ENCODE peak calls at places on chromosomes 2 and 18, in eight cellular contexts. K, T, Y, G, E, R, H and B are unnamed samples.
A peak's percentile ranks its signal among the peaks of the same experiment; 100 is the strongest.

GRCh38 chr2:1748176-1748740 is 3.9 kb upstream of the PXDN start:
- DNase-seq in K (no peak), T (no peak), Y (no peak), G (no peak), E (no peak), R (no peak), H (no peak), B (no peak)

GRCh38 chr2:203346624-203347023 is 18.4 kb downstream of the ABI2 start:
- DNase-seq in K (no peak), T (no peak), Y (no peak), G (no peak), E (no peak), R (no peak), H (no peak), B (no peak)

GRCh38 chr18:54251606-54252400 is 17.5 kb upstream of the POLI start:
- DNase-seq in K (no peak), T (no peak), Y (no peak), G (no peak), E (no peak), R (no peak), H (no peak), B (no peak)

GRCh38 chr2:128420131-128420530 is 101.5 kb upstream of the HS6ST1 start:
- DNase-seq in K (no peak), T (no peak), Y (no peak), G (no peak), E (no peak), R (no peak), H (no peak), B (no peak)

GRCh38 chr18:57542126-57542525 is 44.4 kb downstream of the FECH start:
- DNase-seq in K (no peak), T (no peak), Y (no peak), G (no peak), E (no peak), R (peak; percentile 29), H (no peak), B (no peak)

GRCh38 chr2:217671871-217672270 is 330.9 kb downstream of the TNS1 start:
- DNase-seq in K (no peak), T (no peak), Y (no peak), G (no peak), E (no peak), R (no peak), H (no peak), B (no peak)

GRCh38 chr2:193843675-193844074 is 1648.9 kb upstream of the TMEFF2 start:
- DNase-seq in K (no peak), T (no peak), Y (no peak), G (no peak), E (no peak), R (no peak), H (no peak), B (no peak)

GRCh38 chr2:236946871-236947270 is 138.8 kb upstream of the COPS8 start:
- DNase-seq in K (no peak), T (no peak), Y (no peak), G (no peak), E (no peak), R (no peak), H (no peak), B (no peak)

GRCh38 chr2:164737612-164738081 is 104.0 kb downstream of the COBLL1 start:
- DNase-seq in K (peak; percentile 61), T (peak; percentile 23), Y (peak; percentile 82), G (no peak), E (peak; percentile 59), R (peak; percentile 89), H (no peak), B (peak; percentile 73)

GRCh38 chr2:37647941-37648315 is 23.5 kb downstream of the CDC42EP3 start:
- DNase-seq in K (no peak), T (no peak), Y (no peak), G (no peak), E (no peak), R (no peak), H (no peak), B (no peak)

GRCh38 chr2:145484443-145485086 is 964.6 kb upstream of the ZEB2 start:
- DNase-seq in K (no peak), T (no peak), Y (no peak), G (peak; percentile 2), E (no peak), R (peak; percentile 57), H (no peak), B (no peak)

GRCh38 chr18:78423776-78424175 is 555.8 kb upstream of the SALL3 start:
- DNase-seq in K (no peak), T (no peak), Y (no peak), G (no peak), E (no peak), R (no peak), H (no peak), B (no peak)

GRCh38 chr18:78420116-78420515 is 559.5 kb upstream of the SALL3 start:
- DNase-seq in K (no peak), T (no peak), Y (no peak), G (no peak), E (no peak), R (no peak), H (no peak), B (no peak)

GRCh38 chr18:78422336-78422735 is 557.3 kb upstream of the SALL3 start:
- DNase-seq in K (no peak), T (no peak), Y (no peak), G (no peak), E (no peak), R (no peak), H (no peak), B (no peak)

GRCh38 chr18:78418379-78418778 is 561.2 kb upstream of the SALL3 start:
- DNase-seq in K (no peak), T (no peak), Y (no peak), G (no peak), E (no peak), R (no peak), H (no peak), B (no peak)

DNA sequence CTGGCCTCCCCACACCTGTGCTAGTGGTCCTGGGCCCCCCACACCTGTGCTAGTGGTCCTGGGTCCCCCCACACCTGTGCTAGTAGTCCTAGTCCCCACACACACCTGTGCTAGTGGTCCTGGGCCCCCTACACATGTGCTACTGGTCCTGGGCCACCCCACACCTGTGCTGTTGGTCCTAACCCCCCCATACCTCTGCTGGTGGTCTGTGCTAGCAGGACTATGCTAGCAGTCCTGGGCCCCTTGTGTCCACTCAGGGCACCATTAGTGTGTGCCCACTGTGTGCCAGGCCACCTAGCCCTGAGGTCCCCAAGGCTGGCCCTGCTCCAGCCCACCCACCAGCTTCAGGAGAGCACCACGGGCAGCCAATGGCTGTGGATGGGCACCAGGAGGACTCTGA is 558.2 kb upstream of the SALL3 start:
- DNase-seq in K (no peak), T (no peak), Y (no peak), G (no peak), E (no peak), R (no peak), H (no peak), B (no peak)
- H3K9me3 ChIP-seq in K (peaks cover 3% of the 10 kb centered on the region), T (no peaks in the 10 kb centered on the region), Y (no peaks in the 10 kb centered on the region), G (no peaks in the 10 kb centered on the region), E (no peaks in the 10 kb centered on the region), R (no peaks in the 10 kb centered on the region), H (no peaks in the 10 kb centered on the region), B (no peaks in the 10 kb centered on the region)

GRCh38 chr18:79680891-79681339 is 1.3 kb downstream of the CTDP1 start:
- DNase-seq in K (no peak), T (no peak), Y (no peak), G (no peak), E (no peak), R (no peak), H (no peak), B (no peak)
- H3K4me1 ChIP-seq in K (peaks cover 14% of the 10 kb centered on the region), T (peaks cover 14% of the 10 kb centered on the region), Y (peaks cover 48% of the 10 kb centered on the region), G (peaks cover 21% of the 10 kb centered on the region), E (peaks cover 27% of the 10 kb centered on the region), R (peaks cover 26% of the 10 kb centered on the region), H (peaks cover 69% of the 10 kb centered on the region), B (peaks cover 6% of the 10 kb centered on the region)

GRCh38 chr18:79899609-79900435 is 51.6 kb downstream of the SLC66A2 start:
- DNase-seq in K (no peak), T (peak; percentile 9), Y (no peak), G (no peak), E (no peak), R (no peak), H (peak; percentile 7), B (no peak)

GRCh38 chr18:79897940-79898625 is 53.4 kb downstream of the SLC66A2 start:
- DNase-seq in K (no peak), T (no peak), Y (no peak), G (no peak), E (no peak), R (no peak), H (no peak), B (no peak)

GRCh38 chr18:79896746-79897145 is 54.7 kb downstream of the SLC66A2 start:
- DNase-seq in K (no peak), T (no peak), Y (no peak), G (no peak), E (no peak), R (no peak), H (no peak), B (no peak)

GRCh38 chr18:79900610-79901570 is 50.6 kb downstream of the SLC66A2 start:
- DNase-seq in K (no peak), T (no peak), Y (no peak), G (no peak), E (no peak), R (no peak), H (peak; percentile 5), B (no peak)

DNA sequence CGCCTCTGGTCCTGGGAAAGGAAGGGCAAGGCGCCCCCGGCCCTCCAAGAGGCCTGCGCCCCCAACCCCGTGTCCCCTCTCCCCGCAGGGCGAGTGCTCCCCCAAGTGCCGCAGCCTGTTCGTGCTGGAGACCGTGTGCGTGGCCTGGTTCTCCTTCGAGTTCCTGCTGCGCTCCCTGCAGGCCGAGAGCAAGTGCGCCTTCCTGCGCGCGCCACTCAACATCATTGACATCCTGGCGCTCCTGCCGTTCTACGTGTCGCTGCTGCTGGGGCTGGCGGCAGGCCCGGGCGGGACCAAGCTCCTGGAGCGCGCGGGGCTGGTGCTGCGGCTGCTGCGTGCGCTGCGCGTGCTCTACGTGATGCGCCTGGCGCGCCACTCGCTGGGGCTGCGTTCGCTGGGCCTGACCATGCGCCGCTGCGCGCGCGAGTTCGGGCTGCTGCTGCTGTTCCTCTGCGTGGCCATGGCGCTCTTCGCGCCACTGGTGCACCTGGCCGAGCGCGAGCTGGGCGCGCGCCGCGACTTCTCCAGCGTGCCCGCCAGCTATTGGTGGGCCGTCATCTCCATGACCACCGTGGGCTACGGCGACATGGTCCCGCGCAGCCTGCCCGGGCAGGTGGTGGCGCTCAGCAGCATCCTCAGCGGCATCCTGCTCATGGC is 52.4 kb downstream of the SLC66A2 start:
- DNase-seq in K (no peak), T (peak; percentile 10), Y (no peak), G (no peak), E (no peak), R (no peak), H (no peak), B (no peak)
- H3K9me3 ChIP-seq in K (peaks cover 46% of the 10 kb centered on the region), T (peaks cover 15% of the 10 kb centered on the region), Y (peaks cover 35% of the 10 kb centered on the region), G (peaks cover 31% of the 10 kb centered on the region), E (peaks cover 9% of the 10 kb centered on the region), R (peaks cover 40% of the 10 kb centered on the region), H (peaks cover 3% of the 10 kb centered on the region), B (no peaks in the 10 kb centered on the region)

DNA sequence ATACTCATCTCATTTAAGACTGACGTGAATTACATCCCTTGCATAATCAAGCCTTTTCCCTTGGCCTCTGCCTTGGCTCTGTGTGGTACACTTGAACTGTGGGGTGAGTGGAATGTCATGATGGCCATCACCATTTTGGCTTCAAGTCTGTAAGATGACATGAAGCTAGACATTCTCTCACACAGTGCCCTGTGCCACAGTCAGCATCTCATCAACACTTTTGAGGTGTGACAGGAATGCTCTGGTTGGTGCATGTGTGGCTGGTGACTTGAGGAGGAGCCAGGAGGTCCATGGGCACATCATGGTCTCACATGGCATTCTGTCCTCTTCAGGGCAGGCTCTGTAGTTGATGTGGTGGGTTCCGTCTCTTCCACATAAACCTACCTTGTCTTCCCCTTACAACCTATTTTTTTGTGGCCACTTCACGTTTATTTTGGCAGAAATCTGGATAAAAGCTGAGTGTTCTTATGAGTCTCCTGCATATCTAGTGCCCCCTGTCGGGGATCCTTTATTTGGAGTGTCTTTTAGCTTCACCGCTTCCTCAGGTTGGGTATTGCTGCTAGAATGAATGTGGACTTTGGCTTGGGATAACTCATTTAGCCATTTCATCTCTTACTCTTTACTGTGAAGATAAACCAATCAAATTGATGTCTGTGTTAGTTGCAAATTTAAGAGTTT is 28.1 kb downstream of the MAP4K4 start:
- DNase-seq in K (no peak), T (no peak), Y (no peak), G (no peak), E (peak; percentile 52), R (no peak), H (no peak), B (no peak)
- H3K4me1 ChIP-seq in K (peaks cover 15% of the 10 kb centered on the region), T (no peaks in the 10 kb centered on the region), Y (peaks cover 100% of the 10 kb centered on the region), G (no peaks in the 10 kb centered on the region), E (no peaks in the 10 kb centered on the region), R (peaks cover 24% of the 10 kb centered on the region), H (peaks cover 88% of the 10 kb centered on the region), B (peaks cover 3% of the 10 kb centered on the region)